ENCODE peak calls at places on chromosome 20, in six cellular contexts. One of them, this sample, is unnamed.

GRCh38 chr20:57408536-57409233 is 17.5 kb downstream of the RBM38 start:
- DNase-seq in H9: no peak
- DNase-seq in aorta: no peak
- DNase-seq in PC-3: no peak
- DNase-seq in GM23248: no peak
- DNase-seq in psoas muscle: no peak
- DNase-seq in this sample: no peak

GRCh38 chr20:56730003-56730402 is 100.9 kb downstream of the TFAP2C start:
- DNase-seq in H9: no peak
- DNase-seq in aorta: no peak
- DNase-seq in PC-3: no peak
- DNase-seq in GM23248: no peak
- DNase-seq in psoas muscle: no peak
- DNase-seq in this sample: no peak

GRCh38 chr20:2751868-2752630 is 48.4 kb downstream of the CPXM1 start:
- DNase-seq in H9: no peak
- DNase-seq in aorta: no peak
- DNase-seq in PC-3: peak
- DNase-seq in GM23248: peak
- DNase-seq in psoas muscle: no peak
- DNase-seq in this sample: no peak

GRCh38 chr20:25011831-25012241 is 19.3 kb upstream of the APMAP start:
- DNase-seq in H9: no peak
- DNase-seq in aorta: no peak
- DNase-seq in PC-3: no peak
- DNase-seq in GM23248: no peak
- DNase-seq in psoas muscle: peak
- DNase-seq in this sample: no peak

GRCh38 chr20:59735917-59736316 is 131.6 kb downstream of the PHACTR3 start:
- DNase-seq in H9: no peak
- DNase-seq in aorta: peak
- DNase-seq in PC-3: no peak
- DNase-seq in GM23248: no peak
- DNase-seq in psoas muscle: no peak
- DNase-seq in this sample: no peak

GRCh38 chr20:46987001-46987400 is 92.4 kb downstream of the EYA2 start:
- DNase-seq in H9: no peak
- DNase-seq in aorta: no peak
- DNase-seq in PC-3: no peak
- DNase-seq in GM23248: no peak
- DNase-seq in psoas muscle: no peak
- DNase-seq in this sample: no peak

GRCh38 chr20:40991181-40991889 is 37.3 kb upstream of the TOP1 start:
- DNase-seq in H9: no peak
- DNase-seq in aorta: peak
- DNase-seq in PC-3: no peak
- DNase-seq in GM23248: no peak
- DNase-seq in psoas muscle: no peak
- DNase-seq in this sample: no peak

GRCh38 chr20:18496042-18496441 is 983 bp downstream of the RBBP9 start:
- DNase-seq in H9: no peak
- DNase-seq in aorta: no peak
- DNase-seq in PC-3: peak
- DNase-seq in GM23248: peak
- DNase-seq in psoas muscle: no peak
- DNase-seq in this sample: no peak

GRCh38 chr20:50462093-50462685 is 48.0 kb upstream of the PTPN1 start:
- DNase-seq in H9: no peak
- DNase-seq in aorta: no peak
- DNase-seq in PC-3: no peak
- DNase-seq in GM23248: no peak
- DNase-seq in psoas muscle: no peak
- DNase-seq in this sample: no peak

GRCh38 chr20:755931-756330 is 12.4 kb downstream of the SLC52A3 start:
- DNase-seq in H9: no peak
- DNase-seq in aorta: no peak
- DNase-seq in PC-3: no peak
- DNase-seq in GM23248: peak
- DNase-seq in psoas muscle: no peak
- DNase-seq in this sample: no peak

GRCh38 chr20:32775240-32775991 is 13.2 kb downstream of the DNMT3B start:
- DNase-seq in H9: no peak
- DNase-seq in aorta: no peak
- DNase-seq in PC-3: no peak
- DNase-seq in GM23248: no peak
- DNase-seq in psoas muscle: no peak
- DNase-seq in this sample: no peak

GRCh38 chr20:32971703-32972161 is 32.5 kb downstream of the SUN5 start:
- DNase-seq in H9: peak
- DNase-seq in aorta: no peak
- DNase-seq in PC-3: no peak
- DNase-seq in GM23248: no peak
- DNase-seq in psoas muscle: no peak
- DNase-seq in this sample: no peak

GRCh38 chr20:32918751-32919150 is 60.0 kb downstream of the EFCAB8 start:
- DNase-seq in H9: no peak
- DNase-seq in aorta: no peak
- DNase-seq in PC-3: no peak
- DNase-seq in GM23248: no peak
- DNase-seq in psoas muscle: peak
- DNase-seq in this sample: no peak

GRCh38 chr20:62995898-62996595 is 10.7 kb downstream of the BHLHE23 start:
- DNase-seq in H9: no peak
- DNase-seq in aorta: no peak
- DNase-seq in PC-3: no peak
- DNase-seq in GM23248: no peak
- DNase-seq in psoas muscle: no peak
- DNase-seq in this sample: no peak

GRCh38 chr20:373171-373890 is 7.2 kb upstream of the TRIB3 start:
- DNase-seq in H9: peak
- DNase-seq in aorta: peak
- DNase-seq in PC-3: peak
- DNase-seq in GM23248: peak
- DNase-seq in psoas muscle: no peak
- DNase-seq in this sample: peak

GRCh38 chr20:58753929-58754551 is 61.4 kb downstream of the NPEPL1 start:
- DNase-seq in H9: no peak
- DNase-seq in aorta: no peak
- DNase-seq in PC-3: no peak
- DNase-seq in GM23248: no peak
- DNase-seq in psoas muscle: no peak
- DNase-seq in this sample: no peak

GRCh38 chr20:1462001-1462400 is 4.6 kb downstream of the NSFL1C start:
- DNase-seq in H9: no peak
- DNase-seq in aorta: no peak
- DNase-seq in PC-3: no peak
- DNase-seq in GM23248: no peak
- DNase-seq in psoas muscle: no peak
- DNase-seq in this sample: no peak

GRCh38 chr20:17972121-17972520 is 3.3 kb downstream of the MGME1 start:
- DNase-seq in H9: no peak
- DNase-seq in aorta: no peak
- DNase-seq in PC-3: peak
- DNase-seq in GM23248: no peak
- DNase-seq in psoas muscle: no peak
- DNase-seq in this sample: no peak

GRCh38 chr20:14538433-14538832 is 201.0 kb upstream of the FLRT3 start:
- DNase-seq in H9: no peak
- DNase-seq in aorta: no peak
- DNase-seq in PC-3: no peak
- DNase-seq in GM23248: no peak
- DNase-seq in psoas muscle: no peak
- DNase-seq in this sample: no peak

GRCh38 chr20:4081396-4081795 is 66.0 kb upstream of the RNF24 start:
- DNase-seq in H9: no peak
- DNase-seq in aorta: no peak
- DNase-seq in PC-3: no peak
- DNase-seq in GM23248: no peak
- DNase-seq in psoas muscle: no peak
- DNase-seq in this sample: no peak

GRCh38 chr20:38291582-38291918 is 12.4 kb upstream of the BPI start:
- DNase-seq in H9: no peak
- DNase-seq in aorta: no peak
- DNase-seq in PC-3: no peak
- DNase-seq in GM23248: no peak
- DNase-seq in psoas muscle: no peak
- DNase-seq in this sample: no peak

GRCh38 chr20:39716796-39717341 is 754.7 kb downstream of the DHX35 start:
- DNase-seq in H9: no peak
- DNase-seq in aorta: no peak
- DNase-seq in PC-3: no peak
- DNase-seq in GM23248: peak
- DNase-seq in psoas muscle: no peak
- DNase-seq in this sample: no peak

GRCh38 chr20:36147707-36148106 is 6.8 kb upstream of the EPB41L1 start:
- DNase-seq in H9: no peak
- DNase-seq in aorta: peak
- DNase-seq in PC-3: no peak
- DNase-seq in GM23248: peak
- DNase-seq in psoas muscle: no peak
- DNase-seq in this sample: no peak

GRCh38 chr20:15224199-15224598 is 886.8 kb upstream of the FLRT3 start:
- DNase-seq in H9: no peak
- DNase-seq in aorta: no peak
- DNase-seq in PC-3: no peak
- DNase-seq in GM23248: no peak
- DNase-seq in psoas muscle: no peak
- DNase-seq in this sample: no peak

GRCh38 chr20:33322456-33322855 is 39.4 kb downstream of the BPIFB1 start:
- DNase-seq in H9: no peak
- DNase-seq in aorta: no peak
- DNase-seq in PC-3: peak
- DNase-seq in GM23248: no peak
- DNase-seq in psoas muscle: no peak
- DNase-seq in this sample: no peak

GRCh38 chr20:48711696-48712464 is 115.9 kb downstream of the PREX1 start:
- DNase-seq in H9: no peak
- DNase-seq in aorta: no peak
- DNase-seq in PC-3: no peak
- DNase-seq in GM23248: no peak
- DNase-seq in psoas muscle: no peak
- DNase-seq in this sample: no peak
- H3K27ac ChIP-seq in H9: no peak
- H3K27ac ChIP-seq in aorta: no peak
- H3K27ac ChIP-seq in PC-3: no peak
- H3K27ac ChIP-seq in GM23248: no peak
- H3K27ac ChIP-seq in psoas muscle: no peak
- H3K27ac ChIP-seq in this sample: no peak

GRCh38 chr20:34582911-34583310 is 24.4 kb downstream of the MAP1LC3A start:
- DNase-seq in H9: no peak
- DNase-seq in aorta: no peak
- DNase-seq in PC-3: no peak
- DNase-seq in GM23248: peak
- DNase-seq in psoas muscle: no peak
- DNase-seq in this sample: peak
- H3K27ac ChIP-seq in H9: no peak
- H3K27ac ChIP-seq in aorta: no peak
- H3K27ac ChIP-seq in PC-3: no peak
- H3K27ac ChIP-seq in GM23248: no peak
- H3K27ac ChIP-seq in psoas muscle: peak
- H3K27ac ChIP-seq in this sample: no peak

GRCh38 chr20:6959900-6960312 is 192.4 kb downstream of the BMP2 start:
- DNase-seq in H9: no peak
- DNase-seq in aorta: no peak
- DNase-seq in PC-3: peak
- DNase-seq in GM23248: no peak
- DNase-seq in psoas muscle: no peak
- DNase-seq in this sample: no peak
- H3K27ac ChIP-seq in H9: no peak
- H3K27ac ChIP-seq in aorta: no peak
- H3K27ac ChIP-seq in PC-3: no peak
- H3K27ac ChIP-seq in GM23248: no peak
- H3K27ac ChIP-seq in psoas muscle: no peak
- H3K27ac ChIP-seq in this sample: no peak

GRCh38 chr20:42639140-42639539 is 550.6 kb downstream of the PTPRT start:
- DNase-seq in H9: peak
- DNase-seq in aorta: no peak
- DNase-seq in PC-3: no peak
- DNase-seq in GM23248: no peak
- DNase-seq in psoas muscle: no peak
- DNase-seq in this sample: no peak
- H3K27ac ChIP-seq in H9: no peak
- H3K27ac ChIP-seq in aorta: no peak
- H3K27ac ChIP-seq in PC-3: no peak
- H3K27ac ChIP-seq in GM23248: no peak
- H3K27ac ChIP-seq in psoas muscle: no peak
- H3K27ac ChIP-seq in this sample: no peak

GRCh38 chr20:22836211-22836610 is 198.9 kb upstream of the SSTR4 start:
- DNase-seq in H9: no peak
- DNase-seq in aorta: no peak
- DNase-seq in PC-3: peak
- DNase-seq in GM23248: peak
- DNase-seq in psoas muscle: no peak
- DNase-seq in this sample: no peak
- H3K27ac ChIP-seq in H9: no peak
- H3K27ac ChIP-seq in aorta: no peak
- H3K27ac ChIP-seq in PC-3: no peak
- H3K27ac ChIP-seq in GM23248: no peak
- H3K27ac ChIP-seq in psoas muscle: no peak
- H3K27ac ChIP-seq in this sample: no peak

This sample was measured in HepG2.